ENCODE peak calls at places on chromosomes 5 and 9, in eight cellular contexts. N, Q, P, E, B, L, J and W are unnamed samples.

GRCh38 chr5:175493726-175494125 is 15.4 kb downstream of the SFXN1 start:
- DNase-seq in N (no peak), Q (no peak), P (no peak), E (no peak), B (no peak), L (no peak), J (no peak), W (no peak)

GRCh38 chr9:6759114-6759977 is 1.6 kb downstream of the KDM4C start:
- DNase-seq in N (no peak), Q (peak), P (no peak), E (no peak), B (no peak), L (peak), J (peak), W (no peak)

GRCh38 chr5:169762338-169763095 is 125.4 kb downstream of the DOCK2 start:
- DNase-seq in N (no peak), Q (no peak), P (no peak), E (no peak), B (no peak), L (peak), J (no peak), W (no peak)

GRCh38 chr9:21097817-21098216 is 20.1 kb upstream of the IFNB1 start:
- DNase-seq in N (no peak), Q (peak), P (no peak), E (no peak), B (no peak), L (no peak), J (no peak), W (no peak)

GRCh38 chr5:36842087-36842486 is 34.5 kb upstream of the NIPBL start:
- DNase-seq in N (no peak), Q (no peak), P (no peak), E (no peak), B (no peak), L (no peak), J (no peak), W (no peak)

GRCh38 chr5:122424211-122424610 is 112.2 kb downstream of the SNCAIP start:
- DNase-seq in N (no peak), Q (no peak), P (no peak), E (no peak), B (no peak), L (no peak), J (no peak), W (no peak)

GRCh38 chr5:73793911-73794310 is 167.9 kb downstream of the ARHGEF28 start:
- DNase-seq in N (no peak), Q (no peak), P (no peak), E (no peak), B (no peak), L (no peak), J (no peak), W (no peak)

GRCh38 chr5:127406326-127407121 is 110.9 kb upstream of the PRRC1 start:
- DNase-seq in N (no peak), Q (no peak), P (no peak), E (no peak), B (no peak), L (no peak), J (no peak), W (no peak)

GRCh38 chr9:96149142-96149541 is 152.8 kb downstream of the HSD17B3 start:
- DNase-seq in N (no peak), Q (no peak), P (no peak), E (no peak), B (no peak), L (no peak), J (no peak), W (no peak)

GRCh38 chr9:134515026-134515821 is 126.4 kb upstream of the COL5A1 start:
- DNase-seq in N (no peak), Q (no peak), P (peak), E (no peak), B (no peak), L (no peak), J (no peak), W (no peak)

GRCh38 chr9:109771796-109772525 is 8.0 kb upstream of the PALM2AKAP2 start:
- DNase-seq in N (no peak), Q (no peak), P (no peak), E (no peak), B (no peak), L (peak), J (no peak), W (no peak)

GRCh38 chr9:119933191-119933590 is 564.0 kb upstream of the BRINP1 start:
- DNase-seq in N (no peak), Q (no peak), P (no peak), E (no peak), B (no peak), L (no peak), J (no peak), W (no peak)

GRCh38 chr5:172123269-172123692 is 64.7 kb downstream of the STK10 start:
- DNase-seq in N (no peak), Q (no peak), P (peak), E (peak), B (no peak), L (peak), J (no peak), W (no peak)

GRCh38 chr5:14032944-14033343 is 88.5 kb upstream of the DNAH5 start:
- DNase-seq in N (no peak), Q (no peak), P (no peak), E (no peak), B (no peak), L (peak), J (peak), W (no peak)

GRCh38 chr9:1929722-1930621 is 85.2 kb upstream of the SMARCA2 start:
- DNase-seq in N (no peak), Q (no peak), P (no peak), E (no peak), B (no peak), L (no peak), J (no peak), W (no peak)

GRCh38 chr9:93166699-93167098 is 17.2 kb upstream of the WNK2 start:
- DNase-seq in N (no peak), Q (no peak), P (no peak), E (no peak), B (no peak), L (no peak), J (no peak), W (no peak)

GRCh38 chr9:113566712-113567071 is 103.2 kb downstream of the RGS3 start:
- DNase-seq in N (peak), Q (no peak), P (peak), E (no peak), B (no peak), L (no peak), J (no peak), W (peak)

GRCh38 chr9:134379774-134380431 is 53.6 kb downstream of the RXRA start:
- DNase-seq in N (no peak), Q (no peak), P (peak), E (no peak), B (no peak), L (no peak), J (no peak), W (no peak)

GRCh38 chr5:176851871-176852270 is 41.5 kb downstream of the UNC5A start:
- DNase-seq in N (no peak), Q (no peak), P (no peak), E (no peak), B (no peak), L (no peak), J (no peak), W (no peak)

GRCh38 chr5:122921826-122922225 is 76.4 kb downstream of the SNX24 start:
- DNase-seq in N (no peak), Q (no peak), P (no peak), E (no peak), B (no peak), L (no peak), J (no peak), W (no peak)

GRCh38 chr9:136078498-136079011 is 16.5 kb downstream of the NACC2 start:
- DNase-seq in N (peak), Q (no peak), P (no peak), E (no peak), B (no peak), L (no peak), J (no peak), W (no peak)

GRCh38 chr5:135753990-135754389 is 80.5 kb upstream of the SLC25A48 start:
- DNase-seq in N (no peak), Q (no peak), P (no peak), E (no peak), B (no peak), L (no peak), J (no peak), W (no peak)

GRCh38 chr9:91694081-91694870 is 255.8 kb downstream of the ROR2 start:
- DNase-seq in N (no peak), Q (no peak), P (no peak), E (no peak), B (no peak), L (no peak), J (no peak), W (no peak)

GRCh38 chr5:172498431-172499129 is 44.3 kb upstream of the SH3PXD2B start:
- DNase-seq in N (peak), Q (no peak), P (peak), E (no peak), B (no peak), L (no peak), J (no peak), W (no peak)

GRCh38 chr5:149887622-149888183 is 56.9 kb downstream of the PDE6A start:
- DNase-seq in N (no peak), Q (no peak), P (no peak), E (no peak), B (no peak), L (peak), J (peak), W (no peak)